ENCODE peak calls at places on chromosomes 6 and 20, in nine cellular contexts. N is iPS DF 6.9; E is uterus; X is epithelial cell of esophagus; O is activated T-cell treated with anti-CD3 and anti-CD28 coated beads, Interleukin-2, amount 50 U/mL, for 72 hours; S is cardiac septum; Y is CD8-positive, alpha-beta memory T cell; B is heart right ventricle; U is lung microvascular endothelial cell. J is an unnamed sample.

GRCh38 chr20:20603339-20603990 is 109.0 kb downstream of the RALGAPA2 start:
- DNase-seq in N (no peak), X (peak), S (no peak), B (no peak), U (no peak), Y (peak), E (no peak), O (no peak), J (peak)

GRCh38 chr6:33620158-33620583 is 951 bp upstream of the ITPR3 start:
- DNase-seq in X (no peak), N (no peak), B (peak), Y (peak), E (no peak), U (peak), O (peak), S (no peak), J (no peak)

GRCh38 chr20:1467355-1468116 is 887 bp upstream of the NSFL1C start:
- DNase-seq in U (no peak), S (no peak), E (no peak), O (no peak), X (no peak), B (no peak), N (no peak), Y (no peak), J (no peak)

GRCh38 chr6:35096129-35096852 is 44.8 kb downstream of the TCP11 start:
- DNase-seq in O (no peak), S (no peak), U (peak), Y (no peak), N (no peak), B (no peak), E (no peak), X (peak), J (no peak)

GRCh38 chr20:50642288-50642803 is 49.0 kb downstream of the RIPOR3 start:
- DNase-seq in X (no peak), U (no peak), E (no peak), N (no peak), Y (no peak), S (no peak), B (no peak), O (no peak), J (no peak)

GRCh38 chr6:44278774-44279697 is 8.8 kb downstream of the TMEM151B start:
- DNase-seq in X (no peak), O (no peak), Y (no peak), U (no peak), B (no peak), S (no peak), E (no peak), N (no peak), J (no peak)

GRCh38 chr6:82396964-82397761 is 33.5 kb downstream of the TPBG start:
- DNase-seq in U (no peak), N (no peak), S (no peak), X (peak), E (no peak), Y (no peak), O (no peak), B (no peak), J (peak)

GRCh38 chr6:84657025-84657424 is 107.4 kb downstream of the TBX18 start:
- DNase-seq in B (no peak), E (no peak), S (no peak), U (no peak), O (no peak), X (no peak), Y (no peak), N (no peak), J (no peak)

GRCh38 chr20:44020406-44021148 is 105.9 kb downstream of the TOX2 start:
- DNase-seq in O (no peak), N (peak), X (no peak), Y (no peak), U (no peak), S (peak), E (no peak), B (no peak), J (no peak)

GRCh38 chr20:57432874-57433491 is 41.8 kb downstream of the RBM38 start:
- DNase-seq in S (peak), U (no peak), B (peak), X (peak), N (no peak), Y (peak), E (no peak), O (peak), J (peak)

GRCh38 chr20:14069796-14070195 is 74.5 kb downstream of the MACROD2 start:
- DNase-seq in E (no peak), B (no peak), U (no peak), O (no peak), Y (no peak), S (no peak), X (peak), N (no peak), J (no peak)

GRCh38 chr6:137647762-137648412 is 153.7 kb upstream of the OLIG3 start:
- DNase-seq in B (no peak), U (no peak), N (no peak), Y (no peak), O (no peak), S (no peak), X (peak), E (no peak), J (no peak)

GRCh38 chr6:113065606-113066005 is 718.5 kb downstream of the RFPL4B start:
- DNase-seq in N (no peak), Y (no peak), O (no peak), E (no peak), U (no peak), X (no peak), S (no peak), B (no peak), J (peak)

GRCh38 chr6:89999154-89999553 is 104.9 kb downstream of the GJA10 start:
- DNase-seq in N (no peak), E (peak), U (peak), S (no peak), X (peak), B (peak), O (no peak), Y (no peak), J (no peak)

GRCh38 chr20:36052117-36052513 is 83.7 kb downstream of the CNBD2 start:
- DNase-seq in U (no peak), S (no peak), E (no peak), O (no peak), Y (no peak), N (no peak), X (no peak), B (no peak), J (no peak)

GRCh38 chr20:4227085-4227821 is 211.9 kb upstream of the RNF24 start:
- DNase-seq in U (peak), Y (no peak), X (peak), E (no peak), B (no peak), S (no peak), O (peak), N (no peak), J (no peak)

GRCh38 chr6:106064103-106064502 is 22.0 kb upstream of the PRDM1 start:
- DNase-seq in U (no peak), O (no peak), B (no peak), Y (no peak), X (no peak), E (no peak), N (no peak), S (no peak), J (peak)

GRCh38 chr6:77650098-77650663 is 2.7 kb upstream of the MEI4 start:
- DNase-seq in N (peak), Y (no peak), S (no peak), X (no peak), E (no peak), B (peak), O (peak), U (peak), J (peak)

GRCh38 chr20:43536817-43537440 is 21.9 kb upstream of the SGK2 start:
- DNase-seq in S (no peak), B (no peak), N (no peak), Y (no peak), E (no peak), O (no peak), X (peak), U (no peak), J (no peak)

GRCh38 chr6:118708736-118709135 is 57.3 kb upstream of the CEP85L start:
- DNase-seq in O (no peak), U (no peak), Y (no peak), E (no peak), X (peak), N (no peak), S (no peak), B (no peak), J (peak)

GRCh38 chr6:137271245-137272183 is 52.3 kb upstream of the IFNGR1 start:
- DNase-seq in N (no peak), X (peak), E (no peak), B (no peak), O (no peak), U (peak), S (no peak), Y (peak), J (peak)

GRCh38 chr20:51473771-51474170 is 68.7 kb downstream of the NFATC2 start:
- DNase-seq in S (no peak), Y (no peak), O (no peak), X (no peak), N (no peak), B (no peak), E (peak), U (no peak), J (no peak)

GRCh38 chr6:98833101-98834059 is 994 bp upstream of the POU3F2 start:
- DNase-seq in S (no peak), X (peak), U (peak), Y (no peak), B (peak), E (no peak), O (peak), N (no peak), J (peak)

GRCh38 chr20:14924433-14924832 is 587.0 kb upstream of the FLRT3 start:
- DNase-seq in U (no peak), E (no peak), Y (no peak), O (no peak), X (no peak), N (no peak), B (no peak), S (no peak), J (no peak)

GRCh38 chr20:61042501-61043385 is 209.3 kb upstream of the CDH4 start:
- DNase-seq in N (no peak), U (no peak), E (no peak), O (no peak), X (no peak), B (no peak), S (peak), Y (no peak), J (no peak)

GRCh38 chr20:32358883-32359632 is 927 bp downstream of the ASXL1 start:
- DNase-seq in X (peak), S (peak), B (peak), E (peak), N (peak), Y (peak), U (peak), O (peak), J (peak)

GRCh38 chr6:166257911-166258318 is 50.3 kb downstream of the PRR18 start:
- DNase-seq in Y (no peak), S (no peak), X (peak), U (no peak), O (peak), E (no peak), B (no peak), N (no peak), J (no peak)

GRCh38 chr6:56683882-56684281 is 41.2 kb upstream of the DST start:
- DNase-seq in S (no peak), B (no peak), O (no peak), N (no peak), X (peak), U (peak), Y (no peak), E (no peak), J (no peak)

GRCh38 chr6:56816393-56816792 is 138.5 kb upstream of the BEND6 start:
- DNase-seq in N (no peak), U (no peak), Y (no peak), E (no peak), O (no peak), X (no peak), S (no peak), B (no peak), J (no peak)

GRCh38 chr6:139295906-139296305 is 4.1 kb upstream of the TXLNB start:
- DNase-seq in E (no peak), N (no peak), S (no peak), B (no peak), O (no peak), U (no peak), X (no peak), Y (no peak), J (no peak)

GRCh38 chr20:58905236-58905635 is 52.7 kb downstream of the GNAS start:
- DNase-seq in Y (no peak), N (no peak), O (no peak), S (no peak), X (no peak), B (no peak), U (no peak), E (no peak), J (no peak)

GRCh38 chr6:166360243-166361079 is 18.1 kb upstream of the SFT2D1 start:
- DNase-seq in E (no peak), O (no peak), S (no peak), U (no peak), X (peak), Y (no peak), N (no peak), B (no peak), J (peak)

GRCh38 chr20:9514461-9515210 is at the start of gene LAMP5:
- DNase-seq in O (no peak), B (peak), X (peak), S (no peak), U (peak), Y (no peak), E (no peak), N (no peak), J (peak)

GRCh38 chr6:127463056-127463455 is 3.9 kb upstream of the KIAA0408 start:
- DNase-seq in N (no peak), B (no peak), X (no peak), E (no peak), Y (no peak), S (no peak), U (no peak), O (no peak), J (no peak)

GRCh38 chr6:158161566-158162254 is 6.4 kb downstream of the SERAC1 start:
- DNase-seq in U (no peak), O (no peak), B (no peak), N (no peak), S (no peak), Y (no peak), E (no peak), X (peak), J (no peak)

GRCh38 chr20:51342510-51343236 is 199.8 kb downstream of the NFATC2 start:
- DNase-seq in X (no peak), O (no peak), U (no peak), Y (no peak), B (no peak), N (no peak), S (no peak), E (no peak), J (no peak)

GRCh38 chr6:13765570-13765969 is 48.8 kb downstream of the MCUR1 start:
- DNase-seq in S (no peak), N (no peak), Y (no peak), O (no peak), E (no peak), B (no peak), X (peak), U (no peak), J (no peak)

GRCh38 chr6:88975369-88975768 is 12.0 kb upstream of the RNGTT start:
- DNase-seq in U (no peak), Y (no peak), S (no peak), E (no peak), B (no peak), O (no peak), X (no peak), N (no peak), J (no peak)

GRCh38 chr20:57657537-57658446 is 37.6 kb upstream of the ZBP1 start:
- DNase-seq in U (no peak), N (no peak), Y (peak), O (peak), B (peak), X (peak), S (peak), E (peak), J (no peak)

GRCh38 chr6:13702809-13703302 is 8.8 kb downstream of the RANBP9 start:
- DNase-seq in X (no peak), B (no peak), E (no peak), S (no peak), O (no peak), N (no peak), U (peak), Y (no peak), J (no peak)